ENCODE peak calls at places on chromosome 4, in ten cellular contexts. One of them, this sample, is unnamed.

GRCh38 chr4:169620846-169621228 is 459 bp downstream of the CLCN3 start:
- DNase-seq in GM20000: no peak
- DNase-seq in left ventricle myocardium inferior: no peak
- DNase-seq in WERI-Rb-1: no peak
- DNase-seq in astrocyte: no peak
- DNase-seq in AG04450: no peak
- DNase-seq in mammary epithelial cell: peak
- DNase-seq in mucosa of descending colon: peak
- DNase-seq in stomach: no peak
- DNase-seq in GM10248: no peak
- DNase-seq in this sample: no peak

GRCh38 chr4:118968006-118968405 is 79.4 kb downstream of the SYNPO2 start:
- DNase-seq in astrocyte: peak
- DNase-seq in GM10248: peak
- DNase-seq in GM20000: peak
- DNase-seq in mammary epithelial cell: peak
- DNase-seq in stomach: peak
- DNase-seq in left ventricle myocardium inferior: no peak
- DNase-seq in AG04450: no peak
- DNase-seq in mucosa of descending colon: peak
- DNase-seq in WERI-Rb-1: no peak
- DNase-seq in this sample: peak

GRCh38 chr4:179803857-179804256 is 2361.6 kb upstream of the AGA start:
- DNase-seq in WERI-Rb-1: no peak
- DNase-seq in mammary epithelial cell: no peak
- DNase-seq in astrocyte: peak
- DNase-seq in GM10248: no peak
- DNase-seq in GM20000: no peak
- DNase-seq in stomach: no peak
- DNase-seq in AG04450: no peak
- DNase-seq in mucosa of descending colon: no peak
- DNase-seq in left ventricle myocardium inferior: no peak
- DNase-seq in this sample: no peak

GRCh38 chr4:123786955-123787354 is 390.4 kb downstream of the SPRY1 start:
- DNase-seq in GM20000: no peak
- DNase-seq in mammary epithelial cell: no peak
- DNase-seq in stomach: peak
- DNase-seq in AG04450: peak
- DNase-seq in left ventricle myocardium inferior: peak
- DNase-seq in GM10248: no peak
- DNase-seq in astrocyte: peak
- DNase-seq in mucosa of descending colon: peak
- DNase-seq in WERI-Rb-1: no peak
- DNase-seq in this sample: no peak

GRCh38 chr4:48557478-48557877 is 67.4 kb downstream of the ZAR1 start:
- DNase-seq in GM20000: no peak
- DNase-seq in mammary epithelial cell: no peak
- DNase-seq in GM10248: no peak
- DNase-seq in left ventricle myocardium inferior: no peak
- DNase-seq in mucosa of descending colon: no peak
- DNase-seq in WERI-Rb-1: no peak
- DNase-seq in stomach: no peak
- DNase-seq in AG04450: no peak
- DNase-seq in astrocyte: no peak
- DNase-seq in this sample: no peak

GRCh38 chr4:76765473-76766183 is 132.3 kb downstream of the SOWAHB start:
- DNase-seq in GM10248: no peak
- DNase-seq in mammary epithelial cell: no peak
- DNase-seq in mucosa of descending colon: no peak
- DNase-seq in left ventricle myocardium inferior: no peak
- DNase-seq in astrocyte: no peak
- DNase-seq in stomach: no peak
- DNase-seq in WERI-Rb-1: no peak
- DNase-seq in AG04450: no peak
- DNase-seq in GM20000: peak
- DNase-seq in this sample: no peak

GRCh38 chr4:169523796-169524195 is 88.6 kb downstream of the NEK1 start:
- DNase-seq in astrocyte: no peak
- DNase-seq in stomach: no peak
- DNase-seq in AG04450: no peak
- DNase-seq in GM20000: no peak
- DNase-seq in WERI-Rb-1: no peak
- DNase-seq in mucosa of descending colon: no peak
- DNase-seq in left ventricle myocardium inferior: no peak
- DNase-seq in GM10248: no peak
- DNase-seq in mammary epithelial cell: no peak
- DNase-seq in this sample: no peak

GRCh38 chr4:85127653-85128052 is 161.2 kb upstream of the WDFY3 start:
- DNase-seq in GM20000: peak
- DNase-seq in AG04450: no peak
- DNase-seq in left ventricle myocardium inferior: no peak
- DNase-seq in mucosa of descending colon: no peak
- DNase-seq in mammary epithelial cell: peak
- DNase-seq in astrocyte: peak
- DNase-seq in WERI-Rb-1: peak
- DNase-seq in GM10248: peak
- DNase-seq in stomach: no peak
- DNase-seq in this sample: no peak

GRCh38 chr4:181478675-181479074 is 764.5 kb upstream of the TENM3 start:
- DNase-seq in mucosa of descending colon: no peak
- DNase-seq in WERI-Rb-1: no peak
- DNase-seq in left ventricle myocardium inferior: no peak
- DNase-seq in stomach: no peak
- DNase-seq in astrocyte: no peak
- DNase-seq in mammary epithelial cell: no peak
- DNase-seq in AG04450: no peak
- DNase-seq in GM10248: no peak
- DNase-seq in GM20000: no peak
- DNase-seq in this sample: no peak

GRCh38 chr4:118772149-118773081 is 63.5 kb downstream of the SEC24D start:
- DNase-seq in mucosa of descending colon: no peak
- DNase-seq in AG04450: no peak
- DNase-seq in astrocyte: peak
- DNase-seq in WERI-Rb-1: no peak
- DNase-seq in mammary epithelial cell: peak
- DNase-seq in stomach: no peak
- DNase-seq in GM20000: peak
- DNase-seq in left ventricle myocardium inferior: no peak
- DNase-seq in GM10248: peak
- DNase-seq in this sample: no peak

GRCh38 chr4:172009461-172009860 is 196.3 kb downstream of the GALNTL6 start:
- DNase-seq in GM20000: no peak
- DNase-seq in stomach: no peak
- DNase-seq in mucosa of descending colon: no peak
- DNase-seq in AG04450: no peak
- DNase-seq in mammary epithelial cell: no peak
- DNase-seq in WERI-Rb-1: no peak
- DNase-seq in astrocyte: peak
- DNase-seq in left ventricle myocardium inferior: no peak
- DNase-seq in GM10248: no peak
- DNase-seq in this sample: no peak

GRCh38 chr4:55549888-55550287 is 3.2 kb upstream of the CLOCK start:
- DNase-seq in GM20000: no peak
- DNase-seq in mucosa of descending colon: no peak
- DNase-seq in astrocyte: peak
- DNase-seq in WERI-Rb-1: no peak
- DNase-seq in GM10248: no peak
- DNase-seq in AG04450: peak
- DNase-seq in stomach: no peak
- DNase-seq in left ventricle myocardium inferior: no peak
- DNase-seq in mammary epithelial cell: peak
- DNase-seq in this sample: no peak

GRCh38 chr4:120873554-120873953 is 49.0 kb downstream of the PRDM5 start:
- DNase-seq in AG04450: no peak
- DNase-seq in mucosa of descending colon: no peak
- DNase-seq in left ventricle myocardium inferior: no peak
- DNase-seq in GM20000: no peak
- DNase-seq in astrocyte: no peak
- DNase-seq in GM10248: no peak
- DNase-seq in mammary epithelial cell: no peak
- DNase-seq in WERI-Rb-1: no peak
- DNase-seq in stomach: no peak
- DNase-seq in this sample: no peak
- TF ChIP-seq CTCF in AG04450: peak
- TF ChIP-seq CTCF in mucosa of descending colon: no peak
- TF ChIP-seq CTCF in left ventricle myocardium inferior: no peak
- TF ChIP-seq CTCF in GM20000: no peak
- TF ChIP-seq CTCF in astrocyte: peak
- TF ChIP-seq CTCF in GM10248: no peak
- TF ChIP-seq CTCF in mammary epithelial cell: no peak
- TF ChIP-seq CTCF in WERI-Rb-1: no peak
- TF ChIP-seq CTCF in stomach: no peak
- TF ChIP-seq CTCF in this sample: no peak

GRCh38 chr4:6873792-6874461 is 35.7 kb upstream of the TBC1D14 start:
- DNase-seq in stomach: peak
- DNase-seq in WERI-Rb-1: peak
- DNase-seq in left ventricle myocardium inferior: peak
- DNase-seq in GM20000: peak
- DNase-seq in mucosa of descending colon: peak
- DNase-seq in GM10248: peak
- DNase-seq in mammary epithelial cell: peak
- DNase-seq in AG04450: no peak
- DNase-seq in astrocyte: peak
- DNase-seq in this sample: no peak

GRCh38 chr4:6876440-6876839 is 33.2 kb upstream of the TBC1D14 start:
- DNase-seq in stomach: no peak
- DNase-seq in WERI-Rb-1: no peak
- DNase-seq in AG04450: no peak
- DNase-seq in left ventricle myocardium inferior: no peak
- DNase-seq in GM10248: no peak
- DNase-seq in mammary epithelial cell: no peak
- DNase-seq in GM20000: no peak
- DNase-seq in mucosa of descending colon: no peak
- DNase-seq in astrocyte: peak
- DNase-seq in this sample: no peak

GRCh38 chr4:6875431-6875831 is 34.2 kb upstream of the TBC1D14 start:
- DNase-seq in mucosa of descending colon: no peak
- DNase-seq in GM10248: no peak
- DNase-seq in mammary epithelial cell: no peak
- DNase-seq in astrocyte: no peak
- DNase-seq in left ventricle myocardium inferior: peak
- DNase-seq in WERI-Rb-1: no peak
- DNase-seq in GM20000: no peak
- DNase-seq in stomach: no peak
- DNase-seq in AG04450: no peak
- DNase-seq in this sample: peak

GRCh38 chr4:6869944-6870343 is 39.7 kb upstream of the TBC1D14 start:
- DNase-seq in mucosa of descending colon: no peak
- DNase-seq in stomach: no peak
- DNase-seq in astrocyte: no peak
- DNase-seq in GM10248: no peak
- DNase-seq in GM20000: no peak
- DNase-seq in WERI-Rb-1: no peak
- DNase-seq in AG04450: no peak
- DNase-seq in mammary epithelial cell: peak
- DNase-seq in left ventricle myocardium inferior: peak
- DNase-seq in this sample: no peak

DNA sequence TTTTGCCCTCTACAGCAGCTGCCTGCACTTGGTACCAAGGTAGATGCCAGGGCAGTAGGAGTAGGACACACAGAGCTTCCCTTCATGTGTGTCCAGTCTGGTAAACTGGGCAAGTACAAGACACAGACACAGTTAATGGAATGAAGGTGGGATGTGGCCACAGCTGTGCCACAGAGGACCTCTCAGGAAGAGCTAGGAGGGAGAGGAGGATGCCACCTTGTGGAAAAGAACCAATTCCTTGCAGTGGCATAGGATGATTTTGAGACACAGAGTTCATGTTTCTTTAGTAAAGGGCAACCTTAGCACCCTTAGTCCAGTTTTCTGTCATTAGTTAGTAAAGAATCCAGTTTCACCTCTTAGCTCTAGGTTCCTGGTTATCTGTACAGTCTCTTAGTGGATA is 36.3 kb upstream of the TBC1D14 start:
- DNase-seq in astrocyte: no peak
- DNase-seq in mammary epithelial cell: no peak
- DNase-seq in mucosa of descending colon: no peak
- DNase-seq in left ventricle myocardium inferior: no peak
- DNase-seq in GM20000: no peak
- DNase-seq in GM10248: no peak
- DNase-seq in stomach: no peak
- DNase-seq in WERI-Rb-1: no peak
- DNase-seq in AG04450: no peak
- DNase-seq in this sample: no peak
- TF ChIP-seq CTCF in astrocyte: no peak
- TF ChIP-seq CTCF in mammary epithelial cell: peak
- TF ChIP-seq CTCF in mucosa of descending colon: no peak
- TF ChIP-seq CTCF in left ventricle myocardium inferior: no peak
- TF ChIP-seq CTCF in GM20000: no peak
- TF ChIP-seq CTCF in GM10248: peak
- TF ChIP-seq CTCF in stomach: no peak
- TF ChIP-seq CTCF in WERI-Rb-1: no peak
- TF ChIP-seq CTCF in AG04450: peak
- TF ChIP-seq CTCF in this sample: no peak

DNA sequence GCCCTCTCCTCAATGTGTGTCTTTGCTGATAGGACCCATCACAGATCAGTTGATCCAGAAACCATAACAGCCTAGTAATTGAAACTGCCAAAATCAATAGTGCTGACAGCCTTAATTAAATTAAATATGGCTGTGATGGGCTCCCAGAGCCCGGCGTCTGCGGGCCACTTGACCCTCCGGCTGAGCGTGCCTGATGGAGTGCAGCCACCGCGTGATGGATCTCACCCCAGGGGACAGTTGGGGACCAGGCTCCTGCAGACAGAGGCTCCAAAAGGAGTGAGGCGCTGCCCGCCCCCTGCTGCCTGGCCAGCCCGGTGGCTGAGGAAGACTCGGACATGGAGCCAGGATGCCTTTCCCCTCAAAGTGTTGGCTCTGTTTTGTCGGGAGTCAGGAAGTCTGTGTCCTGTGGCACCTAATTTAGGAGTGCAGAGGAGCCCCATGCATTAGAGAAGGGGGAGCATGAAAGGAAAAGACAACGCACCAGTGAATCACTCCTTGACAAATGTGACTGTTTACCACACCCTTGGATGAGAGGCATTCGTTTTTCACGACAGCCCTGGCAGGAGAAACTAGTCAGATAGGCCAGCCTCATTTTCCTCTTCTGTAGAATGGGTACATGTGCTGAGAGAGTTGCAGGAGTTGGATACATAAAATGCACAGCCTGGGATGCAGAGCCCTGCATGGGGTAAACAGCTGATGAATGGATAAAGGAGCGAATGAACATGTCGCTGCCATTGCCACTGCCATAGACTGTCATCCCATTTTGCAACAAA is 40.8 kb upstream of the MSX1 start:
- DNase-seq in mammary epithelial cell: no peak
- DNase-seq in left ventricle myocardium inferior: no peak
- DNase-seq in AG04450: no peak
- DNase-seq in mucosa of descending colon: no peak
- DNase-seq in GM20000: no peak
- DNase-seq in stomach: no peak
- DNase-seq in WERI-Rb-1: no peak
- DNase-seq in GM10248: no peak
- DNase-seq in astrocyte: no peak
- DNase-seq in this sample: no peak
- TF ChIP-seq CTCF in mammary epithelial cell: no peak
- TF ChIP-seq CTCF in left ventricle myocardium inferior: no peak
- TF ChIP-seq CTCF in AG04450: peak
- TF ChIP-seq CTCF in mucosa of descending colon: no peak
- TF ChIP-seq CTCF in GM20000: no peak
- TF ChIP-seq CTCF in stomach: no peak
- TF ChIP-seq CTCF in WERI-Rb-1: peak
- TF ChIP-seq CTCF in GM10248: no peak
- TF ChIP-seq CTCF in astrocyte: no peak
- TF ChIP-seq CTCF in this sample: no peak

GRCh38 chr4:37976991-37977470 is 16.8 kb downstream of the PTTG2 start:
- DNase-seq in GM20000: peak
- DNase-seq in AG04450: no peak
- DNase-seq in mucosa of descending colon: peak
- DNase-seq in astrocyte: peak
- DNase-seq in left ventricle myocardium inferior: peak
- DNase-seq in mammary epithelial cell: peak
- DNase-seq in stomach: peak
- DNase-seq in WERI-Rb-1: peak
- DNase-seq in GM10248: peak
- DNase-seq in this sample: peak
- TF ChIP-seq CTCF in GM20000: no peak
- TF ChIP-seq CTCF in AG04450: no peak
- TF ChIP-seq CTCF in mucosa of descending colon: no peak
- TF ChIP-seq CTCF in astrocyte: no peak
- TF ChIP-seq CTCF in left ventricle myocardium inferior: no peak
- TF ChIP-seq CTCF in mammary epithelial cell: no peak
- TF ChIP-seq CTCF in stomach: no peak
- TF ChIP-seq CTCF in WERI-Rb-1: peak
- TF ChIP-seq CTCF in GM10248: no peak
- TF ChIP-seq CTCF in this sample: no peak

This sample was measured in CD14-positive monocyte.